ENCODE peak calls at places on chromosomes 1 and 21, in ten cellular contexts. L, T, B, D, V, E, R, Y, W and U are unnamed samples.

GRCh38 chr1:56135069-56135863 is 444.1 kb downstream of the PLPP3 start:
- DNase-seq in L (no peak), T (no peak), B (no peak), D (no peak), V (no peak), E (no peak), R (no peak), Y (no peak), W (no peak), U (no peak)

GRCh38 chr1:200323856-200324400 is 85.9 kb downstream of the ZNF281 start:
- DNase-seq in L (no peak), T (peak), B (peak), D (no peak), V (no peak), E (no peak), R (no peak), Y (no peak), W (no peak), U (peak)

GRCh38 chr21:40176732-40177131 is 309.5 kb downstream of the PCP4 start:
- DNase-seq in L (no peak), T (no peak), B (no peak), D (no peak), V (peak), E (no peak), R (no peak), Y (no peak), W (no peak), U (no peak)

GRCh38 chr1:203306970-203307541 is 1.7 kb downstream of the BTG2 start:
- DNase-seq in L (peak), T (no peak), B (no peak), D (peak), V (no peak), E (no peak), R (no peak), Y (no peak), W (no peak), U (no peak)

GRCh38 chr1:156582388-156583022 is 3.0 kb downstream of the TTC24 start:
- DNase-seq in L (peak), T (no peak), B (no peak), D (peak), V (no peak), E (no peak), R (no peak), Y (no peak), W (no peak), U (no peak)

GRCh38 chr1:201219481-201220387 is 29.1 kb downstream of the IGFN1 start:
- DNase-seq in L (no peak), T (no peak), B (no peak), D (no peak), V (peak), E (no peak), R (no peak), Y (no peak), W (no peak), U (no peak)

GRCh38 chr21:41350436-41351155 is 11.2 kb upstream of the MX2 start:
- DNase-seq in L (no peak), T (no peak), B (no peak), D (no peak), V (no peak), E (no peak), R (no peak), Y (no peak), W (no peak), U (no peak)

GRCh38 chr1:186093437-186093836 is 281.6 kb downstream of the TPR start:
- DNase-seq in L (no peak), T (peak), B (peak), D (no peak), V (no peak), E (no peak), R (no peak), Y (no peak), W (no peak), U (peak)